ENCODE peak calls at places on chromosomes 3 and 15, in seven cellular contexts. K, N, W, M, L, E and S are unnamed samples.

GRCh38 chr3:190739726-190740230 is 122.7 kb downstream of the GMNC start:
- DNase-seq in K (no peak), M (no peak), W (no peak), L (no peak), N (no peak), E (no peak), S (no peak)

GRCh38 chr3:144264350-144264749 is 292.7 kb downstream of the DIPK2A start:
- DNase-seq in K (no peak), W (no peak), N (no peak), L (no peak), M (no peak), E (no peak), S (no peak)

GRCh38 chr15:91844928-91845327 is 8.6 kb upstream of the SLCO3A1 start:
- DNase-seq in N (no peak), W (no peak), K (no peak), E (no peak), L (no peak), M (no peak), S (no peak)

GRCh38 chr15:67050062-67050461 is 15.3 kb upstream of the SMAD3 start:
- DNase-seq in E (no peak), M (no peak), L (peak), K (no peak), N (no peak), W (no peak), S (peak)

GRCh38 chr3:81998139-81998755 is 236.8 kb upstream of the GBE1 start:
- DNase-seq in W (no peak), M (no peak), L (peak), E (no peak), N (no peak), K (no peak), S (peak)

GRCh38 chr3:138692152-138692551 is 83.6 kb downstream of the FAIM start:
- DNase-seq in W (no peak), K (no peak), N (no peak), L (no peak), M (no peak), E (no peak), S (no peak)

GRCh38 chr15:46394463-46394862 is 759.6 kb downstream of the SQOR start:
- DNase-seq in L (no peak), E (no peak), W (no peak), M (no peak), N (no peak), K (no peak), S (no peak)

GRCh38 chr15:85482896-85483295 is 102.5 kb downstream of the AKAP13 start:
- DNase-seq in N (no peak), K (no peak), M (no peak), W (no peak), E (no peak), L (peak), S (peak)

GRCh38 chr3:111617406-111617805 is 22.3 kb upstream of the ZBED2 start:
- DNase-seq in E (no peak), W (no peak), L (no peak), N (no peak), M (no peak), K (no peak), S (no peak)

GRCh38 chr15:89365457-89366055 is 30.9 kb upstream of the POLG start:
- DNase-seq in W (no peak), M (no peak), L (no peak), E (no peak), K (no peak), N (no peak), S (no peak)

GRCh38 chr3:170493712-170494182 is 75.1 kb downstream of the CLDN11 start:
- DNase-seq in W (no peak), E (no peak), M (no peak), N (no peak), K (no peak), L (peak), S (peak)

GRCh38 chr15:42010434-42010833 is 10.4 kb downstream of the PLA2G4E start:
- DNase-seq in K (no peak), M (no peak), W (peak), L (no peak), E (no peak), N (no peak), S (peak)

GRCh38 chr3:84184937-84185336 is 773.9 kb upstream of the CADM2 start:
- DNase-seq in K (no peak), W (peak), N (no peak), L (no peak), M (no peak), E (no peak), S (no peak)

GRCh38 chr3:49276475-49277356 is at the start of gene C3orf62:
- DNase-seq in W (peak), E (peak), K (peak), L (peak), N (peak), M (peak), S (peak)

GRCh38 chr15:45274636-45275035 is 22.6 kb downstream of the SLC28A2 start:
- DNase-seq in M (no peak), W (no peak), E (no peak), K (no peak), N (no peak), L (no peak), S (no peak)

GRCh38 chr3:195221015-195221853 is 49.7 kb downstream of the XXYLT1 start:
- DNase-seq in N (peak), L (peak), W (no peak), M (no peak), E (no peak), K (no peak), S (peak)

GRCh38 chr3:42505203-42505848 is 2.9 kb downstream of the VIPR1 start:
- DNase-seq in N (no peak), L (no peak), E (peak), M (no peak), W (no peak), K (peak), S (no peak)

GRCh38 chr3:63097396-63097795 is 180.7 kb upstream of the SYNPR start:
- DNase-seq in L (no peak), N (no peak), M (no peak), K (no peak), W (no peak), E (no peak), S (no peak)

GRCh38 chr3:58411851-58412830 is 21.5 kb downstream of the PDHB start:
- DNase-seq in K (no peak), W (no peak), E (no peak), M (no peak), L (no peak), N (no peak), S (no peak)

GRCh38 chr3:185677146-185677829 is 91.2 kb downstream of the SENP2 start:
- DNase-seq in N (no peak), W (peak), E (no peak), M (no peak), K (no peak), L (peak), S (peak)

GRCh38 chr3:107124885-107125284 is 252.4 kb upstream of the CCDC54 start:
- DNase-seq in E (no peak), N (peak), L (peak), W (peak), K (peak), M (no peak), S (peak)

GRCh38 chr3:142595581-142595950 is 627 bp upstream of the PLS1 start:
- DNase-seq in W (peak), L (peak), K (no peak), M (no peak), E (no peak), N (no peak), S (peak)

GRCh38 chr3:124780767-124781485 is 50.7 kb downstream of the UMPS start:
- DNase-seq in L (peak), N (peak), W (no peak), K (peak), E (no peak), M (peak), S (peak)

GRCh38 chr3:97713634-97714033 is 50.9 kb upstream of the ARL6 start:
- DNase-seq in N (no peak), E (no peak), K (no peak), L (no peak), W (no peak), M (no peak), S (no peak)

GRCh38 chr15:31207246-31207645 is 105.7 kb upstream of the TRPM1 start:
- DNase-seq in L (no peak), E (no peak), K (peak), W (no peak), M (no peak), N (no peak), S (no peak)

GRCh38 chr3:179108091-179108490 is 36.5 kb upstream of the ZMAT3 start:
- DNase-seq in N (no peak), L (peak), M (no peak), E (no peak), K (no peak), W (peak), S (peak)

GRCh38 chr3:177574232-177574856 is 377.1 kb upstream of the TBL1XR1 start:
- DNase-seq in W (no peak), K (no peak), E (peak), N (no peak), M (no peak), L (peak), S (peak)

GRCh38 chr3:170100937-170101336 is 63.1 kb downstream of the GPR160 start:
- DNase-seq in N (no peak), M (no peak), K (no peak), E (no peak), L (no peak), W (no peak), S (no peak)

GRCh38 chr3:143924522-143925381 is 46.9 kb upstream of the DIPK2A start:
- DNase-seq in W (no peak), K (no peak), M (no peak), L (no peak), N (no peak), E (no peak), S (no peak)

GRCh38 chr3:8624612-8625011 is 20.0 kb downstream of the SSUH2 start:
- DNase-seq in N (no peak), E (no peak), K (no peak), W (no peak), M (no peak), L (no peak), S (no peak)

GRCh38 chr3:186902154-186902553 is 28.2 kb upstream of the ST6GAL1 start:
- DNase-seq in K (no peak), N (no peak), L (no peak), M (no peak), E (no peak), W (no peak), S (no peak)

GRCh38 chr3:121018917-121019321 is 110.9 kb downstream of the STXBP5L start:
- DNase-seq in N (no peak), W (no peak), L (no peak), E (no peak), M (no peak), K (no peak), S (no peak)

GRCh38 chr15:65638681-65639089 is 16.9 kb downstream of the SLC24A1 start:
- DNase-seq in L (peak), M (peak), N (no peak), W (peak), K (no peak), E (no peak), S (peak)

GRCh38 chr3:146581877-146582508 is 23.2 kb downstream of the PLSCR5 start:
- DNase-seq in W (no peak), K (no peak), N (no peak), E (no peak), M (no peak), L (peak), S (peak)

GRCh38 chr3:65548848-65549625 is 489.7 kb downstream of the MAGI1 start:
- DNase-seq in N (peak), M (no peak), K (no peak), W (no peak), L (no peak), E (no peak), S (peak)

GRCh38 chr15:80475572-80475971 is 71.4 kb downstream of the ARNT2 start:
- DNase-seq in L (no peak), E (no peak), N (no peak), M (no peak), K (no peak), W (no peak), S (no peak)

GRCh38 chr15:29554531-29554930 is 267.7 kb downstream of the TJP1 start:
- DNase-seq in K (no peak), N (no peak), L (no peak), W (no peak), E (no peak), M (no peak), S (no peak)

DNA sequence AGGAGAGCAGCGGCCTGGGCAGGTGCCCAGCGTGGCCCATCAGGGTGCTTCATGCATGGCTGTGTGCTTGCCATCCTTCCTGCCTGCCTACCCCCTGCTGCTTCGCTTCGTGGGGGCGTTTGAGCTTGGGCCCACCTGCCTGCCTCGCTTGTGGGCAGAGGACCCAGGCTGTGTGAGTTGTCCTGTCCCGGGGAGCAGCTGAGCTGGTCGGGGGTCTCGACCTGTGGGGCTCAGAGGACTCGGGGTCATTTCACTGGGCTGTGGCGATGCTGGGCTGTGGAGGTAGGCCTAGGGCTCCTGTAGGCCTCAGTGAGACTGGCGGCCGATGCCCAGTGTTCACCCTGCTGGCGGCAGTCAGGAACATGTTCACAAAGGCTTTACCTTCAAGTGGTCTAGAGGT is 12.1 kb upstream of the STAB1 start:
- DNase-seq in L (no peak), E (no peak), K (no peak), N (peak), W (no peak), M (no peak), S (no peak)
- H3K27ac ChIP-seq in L (no peak), E (no peak), K (peak), N (peak), W (no peak), M (peak), S (peak)

GRCh38 chr3:197782230-197782629 is 8.8 kb upstream of the LRCH3 start:
- DNase-seq in L (no peak), W (no peak), N (no peak), K (no peak), E (no peak), M (no peak), S (no peak)
- H3K27ac ChIP-seq in L (no peak), W (no peak), N (no peak), K (no peak), E (no peak), M (no peak), S (no peak)

GRCh38 chr3:101119535-101119934 is 126.3 kb upstream of the ABI3BP start:
- DNase-seq in L (peak), N (no peak), W (peak), E (no peak), M (no peak), K (no peak), S (peak)

GRCh38 chr3:101122678-101123077 is 129.5 kb upstream of the ABI3BP start:
- DNase-seq in N (no peak), M (no peak), W (peak), E (no peak), K (no peak), L (no peak), S (no peak)

GRCh38 chr3:101117981-101118380 is 124.8 kb upstream of the ABI3BP start:
- DNase-seq in K (no peak), M (no peak), L (peak), W (no peak), E (no peak), N (no peak), S (no peak)

GRCh38 chr3:101117473-101117872 is 124.3 kb upstream of the ABI3BP start:
- DNase-seq in W (no peak), E (no peak), L (no peak), N (no peak), K (no peak), M (no peak), S (no peak)

DNA sequence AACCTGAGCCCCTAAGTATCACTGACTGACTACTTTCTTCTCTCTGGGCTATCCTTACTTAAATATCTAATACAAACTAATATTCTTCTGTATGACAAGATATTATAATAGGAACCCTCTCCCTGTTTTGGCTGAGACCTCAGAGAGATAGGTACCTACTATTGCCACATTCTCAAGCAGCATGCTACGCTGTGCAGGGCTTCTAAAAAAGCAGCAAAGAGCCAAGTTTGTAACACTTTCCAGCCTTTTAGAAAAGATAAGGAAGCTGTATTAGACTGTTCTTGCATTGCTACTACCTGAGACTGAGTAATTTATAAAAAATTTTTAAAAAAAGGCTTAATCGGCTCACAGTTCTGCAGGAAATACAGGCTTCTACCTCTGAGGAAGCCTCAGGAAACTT is 126.8 kb upstream of the ABI3BP start:
- DNase-seq in N (no peak), M (no peak), K (no peak), W (no peak), L (no peak), E (no peak), S (no peak)
- H3K27ac ChIP-seq in N (no peak), M (no peak), K (no peak), W (no peak), L (no peak), E (no peak), S (no peak)

DNA sequence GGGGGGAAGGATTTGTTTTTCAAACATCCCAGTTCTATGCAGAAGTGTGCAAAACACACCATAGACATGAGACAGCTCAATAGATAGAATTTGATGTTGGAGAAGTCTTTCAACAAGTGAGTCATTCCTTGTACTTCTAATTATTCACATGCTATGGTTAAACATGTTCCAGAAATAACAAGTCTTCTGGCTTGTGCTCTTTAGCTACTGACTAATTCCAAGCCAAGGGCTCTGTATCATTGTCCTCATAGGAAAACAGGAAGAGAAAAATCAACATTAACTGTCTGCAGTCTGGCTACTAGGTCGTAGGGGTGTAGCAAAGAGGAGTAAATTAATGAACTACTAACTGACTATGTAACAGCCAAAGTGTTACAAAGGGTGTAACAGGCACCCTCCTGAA is 25.8 kb downstream of the LDHAL6B start:
- DNase-seq in N (no peak), W (peak), E (no peak), M (no peak), L (peak), K (no peak), S (peak)
- H3K27ac ChIP-seq in N (no peak), W (no peak), E (no peak), M (no peak), L (peak), K (peak), S (peak)

GRCh38 chr3:152089528-152089927 is 179.2 kb upstream of the MBNL1 start:
- DNase-seq in N (no peak), W (no peak), K (no peak), E (no peak), M (no peak), L (no peak), S (no peak)

GRCh38 chr3:152084441-152084840 is 184.3 kb upstream of the MBNL1 start:
- DNase-seq in M (no peak), N (no peak), L (no peak), K (no peak), W (no peak), E (no peak), S (no peak)

GRCh38 chr3:152083058-152083457 is 185.7 kb upstream of the MBNL1 start:
- DNase-seq in M (no peak), N (no peak), L (no peak), W (no peak), E (no peak), K (no peak), S (no peak)

GRCh38 chr3:152087153-152087552 is 181.6 kb upstream of the MBNL1 start:
- DNase-seq in M (no peak), E (no peak), N (no peak), L (no peak), K (no peak), W (no peak), S (no peak)
- H3K27ac ChIP-seq in M (no peak), E (no peak), N (no peak), L (no peak), K (no peak), W (no peak), S (no peak)

DNA sequence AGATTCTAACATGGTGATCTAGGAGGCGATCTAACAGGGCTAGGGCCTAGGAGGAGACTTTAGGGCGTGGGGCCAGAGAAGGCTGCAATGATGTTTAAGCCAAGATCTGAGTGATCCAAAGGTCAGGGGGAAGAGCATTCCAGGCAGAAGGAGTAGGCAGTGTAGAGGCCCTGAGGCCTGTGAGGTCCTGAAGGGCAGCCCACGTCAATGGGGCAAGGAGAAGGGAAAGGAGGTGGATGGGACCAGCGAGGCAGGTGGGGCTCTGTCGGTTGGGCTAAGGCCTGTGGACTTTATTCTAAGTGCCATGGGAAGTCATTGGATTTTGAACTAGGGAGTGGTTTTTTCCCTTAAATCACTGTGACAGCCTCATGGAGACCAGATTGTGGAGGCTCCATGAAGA is 10.2 kb upstream of the DNAH1 start:
- DNase-seq in W (no peak), L (no peak), K (no peak), M (no peak), N (no peak), E (no peak), S (no peak)
- H3K27ac ChIP-seq in W (no peak), L (no peak), K (no peak), M (no peak), N (no peak), E (no peak), S (no peak)